ENCODE peak calls at places on chromosomes 13 and 19, in nine cellular contexts. W is CD4-positive, CD25-positive, alpha-beta regulatory T cell; R is activated CD8-positive, alpha-beta T cell treated with anti-CD3 and anti-CD28 coated beads for 36 hours; T is Right ventricle myocardium superior; G is heart left ventricle; A is activated T-cell treated with anti-CD3 and anti-CD28 coated beads, Interleukin-2, amount 50 U/mL, for 4 hours; Z is heart right ventricle; C is pancreas; L is Panc1. S is an unnamed sample.

GRCh38 chr19:34962945-34963530 is 991 bp downstream of the ZNF792 start:
- ATAC-seq in W (no peak), R (no peak), T (peak; percentile 39), G (no peak), A (no peak), Z (peak; percentile 16), C (peak; percentile 34), L (peak; percentile 28), S (peak; percentile 20)

GRCh38 chr13:60433505-60433904 is 36.5 kb downstream of the TDRD3 start:
- ATAC-seq in W (no peak), R (no peak), T (no peak), G (no peak), A (no peak), Z (no peak), C (peak; percentile 78), L (no peak), S (no peak)

GRCh38 chr19:47243364-47243775 is 12.4 kb upstream of the BBC3 start:
- ATAC-seq in W (no peak), R (peak; percentile 7), T (no peak), G (no peak), A (peak; percentile 4), Z (no peak), C (no peak), L (no peak), S (no peak)

GRCh38 chr13:61485128-61485765 is 69.6 kb upstream of the PCDH20 start:
- ATAC-seq in W (no peak), R (no peak), T (no peak), G (no peak), A (no peak), Z (no peak), C (no peak), L (no peak), S (no peak)

GRCh38 chr13:109131698-109132257 is 502.4 kb downstream of the MYO16 start:
- ATAC-seq in W (no peak), R (no peak), T (peak; percentile 57), G (peak; percentile 47), A (no peak), Z (peak; percentile 70), C (no peak), L (no peak), S (no peak)

GRCh38 chr19:37077929-37078716 is at the start of gene ZNF420:
- ATAC-seq in W (peak; percentile 94), R (peak; percentile 94), T (peak; percentile 99), G (peak; percentile 99), A (peak; percentile 94), Z (peak; percentile 99), C (peak; percentile 100), L (peak; percentile 99), S (peak; percentile 97)

GRCh38 chr13:51856027-51856736 is 5.6 kb upstream of the CCDC70 start:
- ATAC-seq in W (no peak), R (peak; percentile 34), T (no peak), G (no peak), A (no peak), Z (no peak), C (no peak), L (no peak), S (no peak)

GRCh38 chr13:46578590-46578975 is 25.6 kb downstream of the LRCH1 start:
- ATAC-seq in W (peak; percentile 15), R (peak; percentile 77), T (no peak), G (no peak), A (peak; percentile 79), Z (no peak), C (no peak), L (no peak), S (peak; percentile 81)

GRCh38 chr13:102402292-102402691 is 444 bp upstream of the FGF14 start:
- ATAC-seq in W (peak; percentile 29), R (peak; percentile 79), T (peak; percentile 68), G (peak; percentile 49), A (peak; percentile 69), Z (peak; percentile 55), C (peak; percentile 60), L (peak; percentile 55), S (peak; percentile 75)

GRCh38 chr13:35716644-35717170 is 240.2 kb upstream of the MAB21L1 start:
- ATAC-seq in W (no peak), R (no peak), T (no peak), G (no peak), A (no peak), Z (no peak), C (no peak), L (no peak), S (no peak)

GRCh38 chr13:72763411-72763810 is 18.3 kb downstream of the DIS3 start:
- ATAC-seq in W (no peak), R (no peak), T (no peak), G (no peak), A (no peak), Z (no peak), C (no peak), L (no peak), S (no peak)

GRCh38 chr13:112672651-112673284 is 17.1 kb upstream of the ATP11A start:
- ATAC-seq in W (no peak), R (no peak), T (no peak), G (no peak), A (no peak), Z (no peak), C (no peak), L (no peak), S (no peak)

GRCh38 chr19:20612711-20613316 is 47.2 kb upstream of the ZNF737 start:
- ATAC-seq in W (no peak), R (no peak), T (no peak), G (no peak), A (no peak), Z (no peak), C (peak; percentile 52), L (no peak), S (no peak)

GRCh38 chr13:110636701-110637201 is 21.4 kb downstream of the NAXD start:
- ATAC-seq in W (no peak), R (no peak), T (no peak), G (no peak), A (no peak), Z (peak; percentile 9), C (no peak), L (no peak), S (no peak)

GRCh38 chr19:35404879-35405622 is 34.2 kb downstream of the GPR42 start:
- ATAC-seq in W (no peak), R (peak; percentile 90), T (no peak), G (no peak), A (peak; percentile 91), Z (no peak), C (peak; percentile 54), L (peak; percentile 28), S (peak; percentile 96)

GRCh38 chr13:84455143-84455905 is 573.0 kb upstream of the SLITRK1 start:
- ATAC-seq in W (no peak), R (no peak), T (no peak), G (no peak), A (no peak), Z (no peak), C (no peak), L (no peak), S (no peak)

GRCh38 chr19:8640402-8641004 is 10.1 kb downstream of the NFILZ start:
- ATAC-seq in W (no peak), R (no peak), T (peak; percentile 74), G (peak; percentile 72), A (no peak), Z (peak; percentile 64), C (peak; percentile 66), L (no peak), S (no peak)

GRCh38 chr19:24052811-24053210 is 34.2 kb upstream of the ZNF254 start:
- ATAC-seq in W (no peak), R (no peak), T (no peak), G (no peak), A (no peak), Z (no peak), C (no peak), L (no peak), S (no peak)

GRCh38 chr13:75421987-75422386 is 60.0 kb downstream of the TBC1D4 start:
- ATAC-seq in W (no peak), R (no peak), T (no peak), G (no peak), A (no peak), Z (no peak), C (no peak), L (no peak), S (no peak)

GRCh38 chr13:111920306-111920931 is 146.5 kb upstream of the SOX1 start:
- ATAC-seq in W (no peak), R (no peak), T (no peak), G (no peak), A (no peak), Z (no peak), C (no peak), L (no peak), S (no peak)

GRCh38 chr13:35527451-35527850 is 51.0 kb upstream of the MAB21L1 start:
- ATAC-seq in W (no peak), R (no peak), T (no peak), G (no peak), A (no peak), Z (peak; percentile 34), C (no peak), L (no peak), S (no peak)

GRCh38 chr19:44718441-44719261 is 19.7 kb downstream of the CEACAM16 start:
- ATAC-seq in W (no peak), R (no peak), T (peak; percentile 83), G (peak; percentile 81), A (no peak), Z (peak; percentile 84), C (peak; percentile 88), L (peak; percentile 77), S (no peak)

GRCh38 chr19:46787331-46788100 is 878 bp downstream of the SLC1A5 start:
- ATAC-seq in W (no peak), R (no peak), T (peak; percentile 55), G (peak; percentile 16), A (no peak), Z (peak; percentile 61), C (peak; percentile 26), L (peak; percentile 33), S (no peak)

GRCh38 chr13:90800082-90800746 is 547.3 kb upstream of the MIR17HG start:
- ATAC-seq in W (no peak), R (no peak), T (peak; percentile 88), G (peak; percentile 42), A (no peak), Z (no peak), C (peak; percentile 65), L (no peak), S (no peak)

GRCh38 chr19:40252395-40252794 is 25.9 kb upstream of the CCNP start:
- ATAC-seq in W (no peak), R (no peak), T (no peak), G (no peak), A (no peak), Z (no peak), C (no peak), L (no peak), S (no peak)

GRCh38 chr13:30985637-30986205 is 53.3 kb downstream of the TEX26 start:
- ATAC-seq in W (no peak), R (no peak), T (no peak), G (no peak), A (no peak), Z (no peak), C (no peak), L (no peak), S (no peak)

GRCh38 chr13:44523176-44524017 is 52.7 kb downstream of the TSC22D1 start:
- ATAC-seq in W (no peak), R (no peak), T (peak; percentile 39), G (no peak), A (peak; percentile 38), Z (no peak), C (peak; percentile 94), L (peak; percentile 75), S (peak; percentile 63)